ENCODE peak calls at places on chromosomes 12 and 14, in five cellular contexts. L is astrocyte of the spinal cord, O is heart right ventricle, A is DND-41, X is breast epithelium. F is an unnamed sample.

GRCh38 chr14:88616697-88617096 is 53.9 kb downstream of the ZC3H14 start:
- DNase-seq in O (no peak), X (no peak), L (no peak), A (no peak), F (no peak)

GRCh38 chr14:34997762-34998161 is 15.0 kb downstream of the SRP54 start:
- DNase-seq in X (no peak), A (no peak), O (no peak), L (no peak), F (no peak)

GRCh38 chr14:78902010-78902623 is 731.9 kb downstream of the NRXN3 start:
- DNase-seq in X (no peak), A (peak; percentile 14), O (no peak), L (peak; percentile 22), F (peak; percentile 28)

GRCh38 chr14:105050551-105050897 is 14.7 kb downstream of the GPR132 start:
- DNase-seq in X (peak; percentile 29), O (no peak), L (no peak), A (no peak), F (no peak)

GRCh38 chr14:97002454-97002853 is 205.3 kb downstream of the VRK1 start:
- DNase-seq in O (no peak), A (no peak), L (no peak), X (no peak), F (no peak)

GRCh38 chr12:119412811-119413794 is 78.6 kb downstream of the CCDC60 start:
- DNase-seq in X (no peak), O (peak; percentile 44), L (peak; percentile 56), A (peak; percentile 43), F (peak; percentile 65)

GRCh38 chr14:68234101-68234905 is 414.7 kb downstream of the RAD51B start:
- DNase-seq in L (no peak), O (no peak), A (no peak), X (no peak), F (no peak)

GRCh38 chr14:63993992-63994391 is 141.2 kb downstream of the SYNE2 start:
- DNase-seq in X (no peak), L (no peak), O (no peak), A (no peak), F (peak; percentile 2)

GRCh38 chr14:85534435-85534834 is 4.5 kb downstream of the FLRT2 start:
- DNase-seq in O (no peak), A (no peak), X (no peak), L (no peak), F (no peak)

GRCh38 chr12:130838951-130839769 is at the start of gene STX2:
- DNase-seq in L (peak; percentile 79), O (peak; percentile 93), X (peak; percentile 54), A (peak; percentile 89), F (peak; percentile 83)

GRCh38 chr12:130835011-130835410 is 4.0 kb downstream of the STX2 start:
- DNase-seq in X (no peak), A (no peak), L (no peak), O (no peak), F (peak; percentile 24)

GRCh38 chr12:130835436-130835835 is 3.6 kb downstream of the STX2 start:
- DNase-seq in A (no peak), O (no peak), L (no peak), X (no peak), F (no peak)

GRCh38 chr12:130838284-130838950 is 633 bp downstream of the STX2 start:
- DNase-seq in X (no peak), L (no peak), A (peak; percentile 43), O (no peak), F (peak; percentile 37)

GRCh38 chr12:130839770-130840355 is 813 bp upstream of the STX2 start:
- DNase-seq in A (no peak), L (no peak), O (no peak), X (no peak), F (no peak)
- TF ChIP-seq CTCF in A (no peak), L (no peak), O (no peak), X (no peak), F (no peak)

DNA sequence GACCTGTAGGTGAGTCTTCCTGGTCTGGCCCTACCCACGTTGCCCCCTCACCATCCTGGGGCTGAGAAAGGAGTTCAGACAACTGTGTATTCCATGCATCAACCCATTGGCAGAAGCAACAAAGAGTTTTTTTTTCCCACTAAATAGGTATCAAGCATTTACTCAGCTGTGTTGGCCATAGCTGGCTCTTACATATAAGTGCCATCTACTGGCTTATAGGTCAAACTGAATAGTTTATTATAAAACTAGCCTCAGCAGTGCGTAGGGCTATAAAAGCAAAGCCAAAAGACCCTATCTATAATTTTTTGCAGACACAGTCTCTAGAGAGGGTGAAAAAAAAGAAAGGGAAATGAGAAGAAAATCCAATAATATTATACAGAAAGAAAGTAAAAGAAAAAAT is 765.2 kb upstream of the MGAT4C start:
- DNase-seq in A (no peak), L (no peak), X (no peak), O (no peak), F (no peak)
- TF ChIP-seq CTCF in A (no peak), L (no peak), X (no peak), O (no peak), F (no peak)

GRCh38 chr12:100164153-100164704 is 21.6 kb upstream of the BLTP3B start:
- DNase-seq in L (no peak), O (no peak), X (no peak), A (no peak), F (no peak)

GRCh38 chr12:100165356-100165755 is 22.7 kb upstream of the BLTP3B start:
- DNase-seq in A (no peak), L (no peak), X (no peak), O (no peak), F (no peak)

GRCh38 chr12:100166232-100166631 is 23.6 kb upstream of the BLTP3B start:
- DNase-seq in O (no peak), L (no peak), X (no peak), A (no peak), F (no peak)

GRCh38 chr12:100159391-100160104 is 16.9 kb upstream of the BLTP3B start:
- DNase-seq in O (no peak), A (no peak), L (no peak), X (no peak), F (no peak)

GRCh38 chr12:100163416-100164152 is 20.9 kb upstream of the BLTP3B start:
- DNase-seq in X (peak; percentile 70), O (peak; percentile 82), L (peak; percentile 35), A (peak; percentile 81), F (peak; percentile 82)
- TF ChIP-seq CTCF in X (no peak), O (peak; percentile 37), L (no peak), A (peak; percentile 18), F (peak; percentile 13)

GRCh38 chr14:30681752-30682355 is 59.7 kb downstream of the SCFD1 start:
- DNase-seq in L (peak; percentile 17), X (no peak), A (no peak), O (no peak), F (no peak)
- TF ChIP-seq CTCF in L (peak; percentile 58), X (no peak), A (peak; percentile 50), O (peak; percentile 23), F (peak; percentile 44)